ENCODE peak calls at places on chromosomes 2 and 18, in seven cellular contexts. C is Peyer's patch, M is fibroblast of lung, R is DND-41, D is GM06990, P is left lung, T is AG09309. N is an unnamed sample.

GRCh38 chr2:113915067-113915819 is 25.4 kb downstream of the ACTR3 start:
- DNase-seq in M (no peak), D (no peak), R (no peak), C (no peak), P (no peak), T (no peak), N (no peak)

GRCh38 chr2:237128026-237128703 is 42.5 kb downstream of the COPS8 start:
- DNase-seq in M (peak; percentile 100), D (no peak), R (peak; percentile 54), T (peak; percentile 95), C (peak; percentile 87), P (peak; percentile 93), N (peak; percentile 100)

GRCh38 chr18:46759885-46760284 is 3.0 kb upstream of the ST8SIA5 start:
- DNase-seq in C (no peak), D (no peak), R (peak; percentile 39), P (no peak), M (no peak), T (no peak), N (no peak)

GRCh38 chr2:67268806-67269205 is 128.3 kb upstream of the ETAA1 start:
- DNase-seq in C (no peak), P (no peak), R (no peak), D (no peak), T (no peak), M (peak; percentile 78), N (peak; percentile 51)

GRCh38 chr2:42602218-42602936 is 33.9 kb downstream of the MTA3 start:
- DNase-seq in T (no peak), R (no peak), P (no peak), M (no peak), C (no peak), D (peak; percentile 9), N (no peak)

GRCh38 chr2:233105930-233106329 is 45.8 kb downstream of the INPP5D start:
- DNase-seq in C (no peak), R (no peak), P (no peak), M (no peak), T (no peak), D (no peak), N (no peak)

GRCh38 chr2:44817673-44818335 is 123.7 kb upstream of the SIX3 start:
- DNase-seq in T (no peak), R (no peak), M (no peak), C (no peak), D (no peak), P (no peak), N (no peak)

GRCh38 chr2:238239552-238239871 is 326 bp downstream of the HES6 start:
- DNase-seq in M (no peak), T (no peak), R (no peak), C (peak; percentile 58), D (no peak), P (no peak), N (no peak)

DNA sequence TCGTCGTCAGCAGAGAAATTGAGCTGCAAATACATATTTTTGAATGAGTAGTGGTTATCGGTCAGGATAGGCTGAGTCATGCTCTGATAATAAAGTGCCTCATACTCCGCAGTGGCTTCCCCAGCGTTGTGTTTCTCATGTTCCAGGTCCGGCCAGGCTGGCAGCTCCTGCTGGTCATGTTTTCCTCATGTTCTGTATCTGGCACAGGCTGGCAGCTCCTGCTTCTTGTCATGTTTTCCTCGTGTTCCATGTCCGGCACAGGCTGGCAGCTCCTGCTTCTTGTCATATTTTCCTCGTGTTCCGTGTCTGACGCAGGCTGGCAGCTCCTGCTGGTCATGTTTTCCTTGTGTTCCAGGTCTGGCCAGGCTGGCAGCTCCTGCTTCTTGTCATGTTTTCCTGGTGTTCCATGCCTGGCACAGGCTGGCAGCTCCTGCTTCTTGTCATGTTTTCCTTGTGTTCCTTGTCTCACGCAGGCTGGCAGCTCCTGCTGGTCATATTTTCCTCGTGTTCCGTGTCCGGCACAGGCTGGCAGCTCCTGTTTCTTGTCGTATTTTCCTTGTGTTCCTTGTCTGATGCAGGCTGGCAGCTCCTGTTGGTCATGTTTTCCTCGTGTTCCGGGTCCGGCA is 148.9 kb downstream of the ATP9B start:
- DNase-seq in P (no peak), R (no peak), M (no peak), D (no peak), C (no peak), T (no peak), N (no peak)
- TF ChIP-seq CTCF in P (no peak), R (no peak), M (no peak), D (no peak), C (no peak), T (no peak), N (no peak)

GRCh38 chr2:127153691-127154158 is 46.8 kb upstream of the BIN1 start:
- DNase-seq in D (no peak), R (no peak), C (no peak), M (peak; percentile 88), T (peak; percentile 74), P (no peak), N (peak; percentile 94)
- TF ChIP-seq CTCF in D (no peak), R (no peak), C (no peak), M (peak; percentile 3), T (no peak), P (no peak), N (peak; percentile 3)

DNA sequence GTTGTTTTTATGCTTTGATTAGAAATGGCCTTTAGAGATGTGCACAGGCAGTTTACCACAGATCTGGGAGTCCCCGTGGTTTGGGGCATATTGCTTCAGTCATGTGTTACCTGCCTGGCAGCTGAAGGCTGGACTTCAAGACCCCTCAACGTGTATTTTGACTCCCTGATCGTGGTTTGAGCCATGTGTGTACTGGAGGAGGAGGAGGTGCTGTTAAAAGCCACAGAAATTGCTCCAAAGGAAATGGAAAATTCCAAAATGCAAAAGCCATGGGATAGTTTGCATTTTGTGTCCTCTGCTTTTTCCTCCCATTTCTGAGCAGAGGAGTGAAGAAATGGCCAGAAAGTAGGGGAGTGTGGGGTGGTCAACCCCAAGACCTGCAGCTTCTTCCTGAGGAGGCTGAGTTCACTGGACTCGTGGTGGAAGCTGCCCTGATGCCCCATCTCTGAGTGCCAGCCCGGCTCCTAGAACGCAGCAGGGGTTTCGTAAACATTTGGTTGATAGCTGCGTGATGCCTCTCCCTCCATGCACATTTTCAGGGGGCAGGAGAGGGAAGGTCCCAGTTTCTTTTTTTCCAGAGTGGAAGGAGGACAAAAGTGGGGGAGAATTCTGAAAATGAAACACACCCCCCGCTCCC is 45.7 kb downstream of the ITGB1BP1 start:
- DNase-seq in C (no peak), D (no peak), P (no peak), R (no peak), T (no peak), M (no peak), N (no peak)
- TF ChIP-seq CTCF in C (no peak), D (no peak), P (no peak), R (no peak), T (no peak), M (no peak), N (no peak)

GRCh38 chr2:100782376-100782878 is 37.5 kb upstream of the NPAS2 start:
- DNase-seq in C (no peak), P (no peak), R (no peak), M (no peak), D (no peak), T (no peak), N (no peak)
- TF ChIP-seq CTCF in C (no peak), P (no peak), R (no peak), M (no peak), D (no peak), T (no peak), N (no peak)

DNA sequence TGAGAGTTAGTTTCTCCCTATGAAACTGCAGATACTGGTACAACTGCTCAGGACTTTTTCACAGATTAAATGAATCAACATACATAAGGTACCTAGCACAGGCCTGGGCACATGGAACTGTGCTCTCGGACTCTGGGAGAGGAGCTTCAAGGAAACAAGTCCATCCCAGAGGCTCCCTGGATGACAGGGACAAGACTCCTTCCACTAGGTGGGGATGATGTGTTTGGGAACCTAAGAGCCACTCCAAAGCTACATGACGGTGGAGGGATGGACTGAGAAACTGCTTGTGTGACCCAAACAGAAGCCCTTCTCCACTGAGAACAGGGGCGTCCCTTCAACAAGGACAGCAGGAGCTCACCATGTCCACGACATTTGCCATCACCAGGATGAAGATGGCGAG is 37.1 kb downstream of the CENPO start:
- DNase-seq in P (no peak), T (no peak), D (no peak), R (no peak), M (peak; percentile 46), C (peak; percentile 31), N (no peak)
- TF ChIP-seq CTCF in P (no peak), T (no peak), D (no peak), R (peak; percentile 12), M (peak; percentile 28), C (no peak), N (peak; percentile 43)

DNA sequence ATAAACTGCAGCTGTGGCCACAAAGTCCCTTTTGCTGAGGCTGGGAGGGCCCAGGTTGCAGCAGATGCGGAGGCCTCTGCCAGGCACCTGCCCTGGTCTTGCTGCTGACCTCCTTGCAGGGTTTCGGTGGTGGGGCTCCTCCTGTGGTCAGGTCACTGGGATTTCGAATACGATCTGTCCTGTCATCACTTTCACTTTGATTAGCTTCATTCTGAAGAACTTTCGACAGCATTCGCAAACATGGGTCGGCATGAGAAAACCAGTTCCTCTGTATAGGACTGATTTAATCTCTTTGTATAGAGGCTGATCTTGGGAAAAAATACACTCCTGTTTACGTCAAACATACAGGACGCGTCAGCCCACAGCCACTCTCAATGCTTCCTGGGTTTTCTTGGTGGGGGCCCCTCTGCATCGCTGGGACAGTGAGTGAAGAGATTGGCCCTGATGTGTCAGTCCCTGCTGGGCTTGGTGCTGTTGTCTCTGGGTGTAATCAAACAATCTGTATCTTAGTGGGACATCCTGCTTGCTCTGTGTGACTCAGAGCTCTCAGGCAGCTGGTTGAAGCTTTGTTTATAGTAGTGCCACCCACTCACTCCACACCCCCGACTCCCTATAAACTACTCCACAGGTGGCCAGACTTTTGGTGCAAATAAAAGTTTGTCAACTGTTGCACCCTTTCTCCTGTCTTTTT is 209.4 kb upstream of the CXCR4 start:
- DNase-seq in M (peak; percentile 25), D (peak; percentile 75), R (peak; percentile 83), P (no peak), C (peak; percentile 84), T (no peak), N (peak; percentile 4)
- TF ChIP-seq CTCF in M (no peak), D (no peak), R (no peak), P (no peak), C (no peak), T (no peak), N (no peak)

GRCh38 chr2:192030289-192030688 is 164.4 kb downstream of the TMEFF2 start:
- DNase-seq in P (no peak), M (no peak), C (no peak), D (peak; percentile 22), T (no peak), R (no peak), N (no peak)

GRCh38 chr2:192026064-192026715 is 168.5 kb downstream of the TMEFF2 start:
- DNase-seq in D (no peak), T (no peak), P (no peak), C (no peak), M (peak; percentile 54), R (no peak), N (no peak)

GRCh38 chr2:192026716-192027109 is 168.0 kb downstream of the TMEFF2 start:
- DNase-seq in M (no peak), T (no peak), C (no peak), R (no peak), P (no peak), D (no peak), N (no peak)

GRCh38 chr2:192025607-192026006 is 169.1 kb downstream of the TMEFF2 start:
- DNase-seq in C (no peak), M (no peak), T (no peak), R (no peak), P (no peak), D (no peak), N (no peak)

DNA sequence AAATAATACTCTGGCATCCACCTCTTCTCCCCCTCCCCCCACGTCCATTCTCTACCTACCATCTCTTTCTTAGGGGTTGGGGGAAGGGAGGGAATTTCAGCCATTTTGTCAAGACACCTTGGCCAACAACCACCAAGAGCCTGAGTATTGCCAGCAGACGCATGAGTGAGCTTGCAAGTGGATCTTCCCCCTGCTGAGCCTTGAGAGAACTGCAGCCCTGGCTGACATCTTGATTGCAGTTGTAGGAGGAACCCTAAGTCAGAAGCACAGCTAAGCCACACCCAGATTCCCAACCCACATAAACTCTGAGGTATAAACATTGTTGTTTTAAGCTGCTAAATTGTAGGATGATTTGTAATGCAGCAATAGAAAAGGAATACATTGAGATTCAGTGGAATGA is 165.6 kb downstream of the TMEFF2 start:
- DNase-seq in M (peak; percentile 24), D (no peak), T (no peak), R (peak; percentile 12), P (no peak), C (no peak), N (no peak)
- TF ChIP-seq CTCF in M (peak; percentile 23), D (peak; percentile 55), T (peak; percentile 21), R (peak; percentile 40), P (no peak), C (no peak), N (peak; percentile 33)

N was measured in astrocyte of the spinal cord.